ENCODE peak calls at places on chromosomes 6 and 20, in four cellular contexts. X is HepG2, W is A549, L is GM12878. N is an unnamed sample.

GRCh38 chr20:64056639-64056888 is 6.4 kb upstream of the TCEA2 start:
- DNase-seq in X (peak), W (no peak), L (no peak), N (no peak)

GRCh38 chr6:170583736-170584180 is 679 bp downstream of the PDCD2 start:
- DNase-seq in X (no peak), W (no peak), L (no peak), N (no peak)

GRCh38 chr20:43567477-43567876 is 8.7 kb downstream of the SGK2 start:
- DNase-seq in X (no peak), W (no peak), L (no peak), N (no peak)

GRCh38 chr6:114284281-114284680 is 58.5 kb downstream of the HS3ST5 start:
- DNase-seq in X (no peak), W (no peak), L (no peak), N (no peak)

GRCh38 chr6:155970878-155971702 is 515.5 kb upstream of the NOX3 start:
- DNase-seq in X (no peak), W (no peak), L (no peak), N (no peak)

GRCh38 chr6:159252955-159253508 is 83.8 kb downstream of the FNDC1 start:
- DNase-seq in X (peak), W (peak), L (peak), N (peak)

GRCh38 chr6:74966712-74967111 is 239.1 kb downstream of the COL12A1 start:
- DNase-seq in X (no peak), W (no peak), L (no peak), N (no peak)

GRCh38 chr6:143205983-143206382 is 145.3 kb downstream of the AIG1 start:
- DNase-seq in X (no peak), W (no peak), L (no peak), N (no peak)

GRCh38 chr20:36248836-36249235 is 12.6 kb downstream of the AAR2 start:
- DNase-seq in X (no peak), W (no peak), L (no peak), N (no peak)

GRCh38 chr6:128474481-128474880 is 45.9 kb downstream of the PTPRK start:
- DNase-seq in X (no peak), W (no peak), L (no peak), N (no peak)

GRCh38 chr6:126182650-126183311 is 157.1 kb upstream of the CENPW start:
- DNase-seq in X (peak), W (peak), L (peak), N (no peak)

GRCh38 chr6:99434702-99435530 is 9.8 kb upstream of the PNISR start:
- DNase-seq in X (peak), W (peak), L (no peak), N (peak)

GRCh38 chr6:43836507-43836906 is 66.5 kb downstream of the VEGFA start:
- DNase-seq in X (no peak), W (no peak), L (no peak), N (no peak)

GRCh38 chr20:33277471-33278441 is 5.3 kb upstream of the BPIFB1 start:
- DNase-seq in X (peak), W (peak), L (no peak), N (no peak)

GRCh38 chr6:47134476-47135189 is 92.5 kb upstream of the ADGRF1 start:
- DNase-seq in X (peak), W (peak), L (no peak), N (peak)

GRCh38 chr20:53866787-53867740 is 203.3 kb downstream of the BCAS1 start:
- DNase-seq in X (peak), W (no peak), L (peak), N (no peak)

GRCh38 chr6:141290871-141291270 is 841.9 kb upstream of the GJE1 start:
- DNase-seq in X (no peak), W (no peak), L (no peak), N (no peak)

GRCh38 chr6:9522101-9522500 is 892.8 kb downstream of the TFAP2A start:
- DNase-seq in X (no peak), W (no peak), L (no peak), N (no peak)

GRCh38 chr6:36387440-36388303 is at the start of gene ETV7:
- DNase-seq in X (no peak), W (no peak), L (no peak), N (peak)

GRCh38 chr6:47147836-47148344 is 105.8 kb upstream of the ADGRF1 start:
- DNase-seq in X (peak), W (no peak), L (no peak), N (no peak)

GRCh38 chr20:62287759-62288534 is 14.8 kb upstream of the ADRM1 start:
- DNase-seq in X (no peak), W (no peak), L (no peak), N (no peak)

GRCh38 chr6:159462446-159462845 is 230.6 kb downstream of the SOD2 start:
- DNase-seq in X (no peak), W (no peak), L (no peak), N (no peak)

GRCh38 chr6:87742106-87742505 is 40.1 kb upstream of the AKIRIN2 start:
- DNase-seq in X (no peak), W (no peak), L (no peak), N (peak)

GRCh38 chr6:12490904-12491571 is 200.9 kb downstream of the EDN1 start:
- DNase-seq in X (no peak), W (peak), L (no peak), N (peak)

GRCh38 chr6:75778757-75779156 is 29.7 kb downstream of the MYO6 start:
- DNase-seq in X (no peak), W (no peak), L (no peak), N (no peak)

GRCh38 chr6:117167520-117168271 is 97.7 kb upstream of the VGLL2 start:
- DNase-seq in X (no peak), W (peak), L (no peak), N (peak)

GRCh38 chr6:157403011-157403683 is 22.2 kb downstream of the ZDHHC14 start:
- DNase-seq in X (no peak), W (no peak), L (no peak), N (no peak)

GRCh38 chr6:20317430-20317829 is 84.2 kb upstream of the E2F3 start:
- DNase-seq in X (no peak), W (no peak), L (no peak), N (no peak)

GRCh38 chr20:3323398-3323797 is 84.1 kb downstream of the DNAAF9 start:
- DNase-seq in X (no peak), W (no peak), L (no peak), N (peak)

GRCh38 chr6:36566418-36566905 is 19.2 kb upstream of the STK38 start:
- DNase-seq in X (peak), W (no peak), L (no peak), N (peak)

GRCh38 chr20:20452254-20452676 is 84.4 kb downstream of the INSM1 start:
- DNase-seq in X (no peak), W (no peak), L (peak), N (peak)

GRCh38 chr6:31193206-31193605 is 22.7 kb upstream of the POU5F1 start:
- DNase-seq in X (no peak), W (no peak), L (no peak), N (no peak)

GRCh38 chr6:5388319-5388718 is 127.0 kb downstream of the FARS2 start:
- DNase-seq in X (no peak), W (no peak), L (no peak), N (no peak)

GRCh38 chr20:52565614-52566013 is 374.0 kb upstream of the ZFP64 start:
- DNase-seq in X (no peak), W (no peak), L (no peak), N (no peak)

GRCh38 chr20:32128167-32128566 is 18.7 kb downstream of the TM9SF4 start:
- DNase-seq in X (no peak), W (no peak), L (no peak), N (no peak)

GRCh38 chr6:52573295-52573694 is 3.6 kb downstream of the TRAM2 start:
- DNase-seq in X (no peak), W (no peak), L (no peak), N (no peak)
- H3K4me3 ChIP-seq in X (peak), W (no peak), L (peak), N (no peak)

GRCh38 chr6:90217621-90218496 is 78.8 kb downstream of the BACH2 start:
- DNase-seq in X (peak), W (peak), L (no peak), N (no peak)
- TF ChIP-seq POLR2A in X (no peak), W (no peak), L (no peak), N (no peak)

GRCh38 chr6:151534576-151534975 is 40.8 kb downstream of the CCDC170 start:
- DNase-seq in X (no peak), W (no peak), L (no peak), N (no peak)

GRCh38 chr6:151539506-151540268 is 45.9 kb downstream of the CCDC170 start:
- DNase-seq in X (no peak), W (no peak), L (no peak), N (no peak)

GRCh38 chr6:151536280-151536534 is 42.4 kb downstream of the CCDC170 start:
- DNase-seq in X (no peak), W (no peak), L (no peak), N (no peak)

GRCh38 chr6:151535476-151536279 is 41.9 kb downstream of the CCDC170 start:
- DNase-seq in X (peak), W (no peak), L (no peak), N (no peak)

GRCh38 chr6:151537561-151537960 is 43.7 kb downstream of the CCDC170 start:
- DNase-seq in X (no peak), W (no peak), L (no peak), N (no peak)
- TF ChIP-seq MYC in X (no peak), W (no peak), L (no peak), N (no peak)

DNA sequence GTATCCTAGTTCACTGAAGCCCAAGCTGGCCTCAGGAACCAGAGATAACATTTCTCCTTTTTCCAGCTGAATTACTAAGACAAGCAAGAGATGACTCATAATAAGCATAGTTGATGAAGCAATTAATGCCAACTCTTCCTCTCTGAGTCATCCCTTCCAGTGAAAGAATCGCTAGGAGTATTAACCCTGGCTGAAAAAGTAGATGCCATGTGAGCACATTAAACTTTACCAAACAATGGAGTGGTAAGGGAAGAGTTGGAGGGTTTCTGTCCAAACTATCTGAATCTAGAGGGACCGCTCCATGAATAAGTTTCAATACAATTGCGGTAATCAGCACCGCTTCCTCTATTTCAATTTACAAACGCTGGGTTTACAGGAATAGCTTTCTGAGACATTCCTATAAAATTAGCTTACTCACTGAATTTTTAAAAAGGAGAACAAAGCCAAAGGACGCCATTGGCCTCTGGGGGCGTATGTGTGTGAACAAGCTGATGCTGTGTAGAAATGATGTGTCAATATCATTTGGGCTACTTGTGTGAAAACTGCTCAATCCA is 48.3 kb downstream of the ATXN1 start:
- DNase-seq in X (no peak), W (peak), L (no peak), N (peak)
- H3K4me3 ChIP-seq in X (no peak), W (peak), L (no peak), N (peak)

GRCh38 chr6:129701721-129702455 is 8.1 kb downstream of the ARHGAP18 start:
- DNase-seq in X (no peak), W (no peak), L (no peak), N (no peak)
- TF ChIP-seq POLR2A in X (no peak), W (no peak), L (no peak), N (no peak)